ENCODE peak calls at places on chromosome 15, in seven cellular contexts. F is body of pancreas, B is psoas muscle, I is foreskin keratinocyte, J is colonic mucosa, S is heart right ventricle, Y is heart left ventricle. Q is an unnamed sample.
A peak's percentile ranks its signal among the peaks of the same experiment; 100 is the strongest.

GRCh38 chr15:98649621-98649995 is 1.3 kb downstream of the IGF1R start:
- DNase-seq in B (peak; percentile 83), F (peak; percentile 45), S (peak; percentile 32), I (no peak), J (peak; percentile 52), Y (peak; percentile 32), Q (no peak)

GRCh38 chr15:74763416-74763815 is 14.8 kb downstream of the CYP1A2 start:
- DNase-seq in F (no peak), Y (no peak), I (peak; percentile 85), J (no peak), S (no peak), B (peak; percentile 23), Q (no peak)

GRCh38 chr15:71181454-71181853 is 66.2 kb downstream of the THSD4 start:
- DNase-seq in I (no peak), F (no peak), J (no peak), B (no peak), Y (no peak), S (no peak), Q (no peak)

GRCh38 chr15:51907136-51907862 is 64.3 kb downstream of the LEO1 start:
- DNase-seq in Y (no peak), J (peak; percentile 23), F (peak; percentile 88), B (no peak), S (no peak), I (peak; percentile 22), Q (no peak)

GRCh38 chr15:24039683-24040082 is 352.6 kb upstream of the NDN start:
- DNase-seq in Y (no peak), S (no peak), I (no peak), J (no peak), F (no peak), B (no peak), Q (no peak)

GRCh38 chr15:58873267-58873666 is 60.2 kb downstream of the SLTM start:
- DNase-seq in I (no peak), Y (no peak), S (no peak), J (no peak), B (no peak), F (no peak), Q (no peak)

GRCh38 chr15:78536134-78536533 is 4.1 kb upstream of the PSMA4 start:
- DNase-seq in B (no peak), S (no peak), J (no peak), Y (no peak), I (no peak), F (no peak), Q (no peak)

GRCh38 chr15:67521770-67522568 is 1.0 kb downstream of the C15orf61 start:
- DNase-seq in Y (peak; percentile 12), F (peak; percentile 38), B (no peak), I (no peak), J (no peak), S (peak; percentile 17), Q (no peak)

GRCh38 chr15:45667002-45667401 is 32.2 kb downstream of the SQOR start:
- DNase-seq in F (no peak), Y (no peak), B (no peak), I (no peak), J (no peak), S (no peak), Q (no peak)

GRCh38 chr15:93467327-93467726 is 378.3 kb upstream of the RGMA start:
- DNase-seq in F (peak; percentile 56), Y (peak; percentile 61), J (peak; percentile 24), I (peak; percentile 74), B (peak; percentile 95), S (peak; percentile 63), Q (no peak)

GRCh38 chr15:71013446-71013845 is 101.8 kb upstream of the THSD4 start:
- DNase-seq in J (no peak), S (no peak), Y (no peak), B (no peak), I (no peak), F (no peak), Q (no peak)

GRCh38 chr15:71128939-71129562 is 13.8 kb downstream of the THSD4 start:
- DNase-seq in Y (no peak), S (no peak), F (no peak), B (no peak), J (no peak), I (no peak), Q (no peak)

GRCh38 chr15:22919171-22919570 is 61.0 kb downstream of the CYFIP1 start:
- DNase-seq in B (no peak), J (no peak), S (no peak), Y (no peak), I (no peak), F (no peak), Q (no peak)

GRCh38 chr15:29962404-29962803 is 120.4 kb upstream of the GOLGA8J start:
- DNase-seq in S (no peak), J (no peak), I (no peak), F (no peak), B (no peak), Y (no peak), Q (no peak)

GRCh38 chr15:98506172-98506571 is 142.2 kb upstream of the IGF1R start:
- DNase-seq in F (no peak), Y (no peak), J (no peak), I (no peak), B (no peak), S (no peak), Q (no peak)

GRCh38 chr15:39056357-39056756 is 491.7 kb upstream of the RASGRP1 start:
- DNase-seq in B (no peak), S (no peak), Y (no peak), I (no peak), F (no peak), J (no peak), Q (no peak)

GRCh38 chr15:39061952-39062464 is 497.4 kb upstream of the RASGRP1 start:
- DNase-seq in B (no peak), S (no peak), I (no peak), J (no peak), F (no peak), Y (no peak), Q (no peak)

GRCh38 chr15:39054128-39054732 is 489.6 kb upstream of the RASGRP1 start:
- DNase-seq in J (no peak), I (no peak), Y (no peak), B (no peak), F (no peak), S (no peak), Q (no peak)

GRCh38 chr15:39058371-39059131 is 493.9 kb upstream of the RASGRP1 start:
- DNase-seq in S (no peak), F (no peak), Y (no peak), J (no peak), I (no peak), B (no peak), Q (no peak)

DNA sequence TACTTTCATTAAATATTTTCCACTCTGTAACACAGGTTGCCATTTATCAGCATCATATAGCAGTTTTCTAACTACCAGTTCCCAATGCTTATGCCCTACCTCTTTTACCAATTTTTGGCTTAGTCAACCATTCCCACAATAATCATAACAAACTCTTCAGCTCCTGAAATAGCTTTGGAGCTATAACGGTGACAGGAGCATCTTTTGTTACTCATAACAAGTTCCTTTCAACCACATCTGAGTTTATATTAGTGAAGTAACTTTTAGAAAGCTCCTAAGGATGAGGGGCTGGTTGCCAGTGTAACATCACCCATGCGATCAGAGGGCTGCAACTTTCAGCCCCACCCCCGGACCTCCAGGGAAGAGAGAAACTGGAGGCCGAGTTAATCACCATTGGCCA is 495.3 kb upstream of the RASGRP1 start:
- DNase-seq in Y (no peak), B (no peak), J (no peak), I (no peak), S (no peak), F (no peak), Q (no peak)
- H3K27ac ChIP-seq in Y (no peak overlapping the region), B (no peak overlapping the region), J (no peak overlapping the region), I (no peak overlapping the region), S (no peak overlapping the region), F (no peak overlapping the region), Q (no peak overlapping the region)

GRCh38 chr15:41559239-41559488 is 152 bp downstream of the TYRO3 start:
- DNase-seq in J (no peak), I (no peak), F (no peak), B (no peak), S (no peak), Y (no peak), Q (no peak)
- H3K27ac ChIP-seq in J (no peak overlapping the region), I (no peak overlapping the region), F (no peak overlapping the region), B (no peak overlapping the region), S (no peak overlapping the region), Y (no peak overlapping the region), Q (peak overlapping the region; percentile 21)

GRCh38 chr15:64070106-64070505 is 23.5 kb downstream of the CIAO2A start:
- DNase-seq in F (no peak), J (no peak), I (no peak), Y (no peak), B (no peak), S (no peak), Q (no peak)

GRCh38 chr15:64072812-64073211 is 20.8 kb downstream of the CIAO2A start:
- DNase-seq in J (no peak), I (no peak), Y (no peak), B (no peak), S (no peak), F (peak; percentile 75), Q (peak; percentile 60)

GRCh38 chr15:64070965-64071851 is 22.4 kb downstream of the CIAO2A start:
- DNase-seq in Y (peak; percentile 31), F (peak; percentile 84), S (peak; percentile 35), I (no peak), J (peak; percentile 64), B (peak; percentile 84), Q (peak; percentile 91)

GRCh38 chr15:64068133-64068532 is 21.8 kb upstream of the DAPK2 start:
- DNase-seq in S (no peak), B (no peak), F (no peak), J (no peak), I (no peak), Y (no peak), Q (no peak)

GRCh38 chr15:64071931-64072765 is 21.5 kb downstream of the CIAO2A start:
- DNase-seq in I (no peak), Y (no peak), B (no peak), S (no peak), J (no peak), F (no peak), Q (no peak)
- H3K27ac ChIP-seq in I (no peak overlapping the region), Y (peak overlapping the region; percentile 47), B (peak overlapping the region; percentile 91), S (peak overlapping the region; percentile 73), J (peak overlapping the region; percentile 42), F (peak overlapping the region; percentile 92), Q (peak overlapping the region; percentile 68)

GRCh38 chr15:88901713-88902490 is 6.6 kb upstream of the HAPLN3 start:
- DNase-seq in J (no peak), I (no peak), F (no peak), Y (no peak), S (no peak), B (no peak), Q (no peak)

GRCh38 chr15:88904257-88904807 is 8.8 kb downstream of the MFGE8 start:
- DNase-seq in B (no peak), I (no peak), F (no peak), S (no peak), J (no peak), Y (no peak), Q (no peak)

GRCh38 chr15:88900982-88901418 is 5.7 kb upstream of the HAPLN3 start:
- DNase-seq in I (no peak), F (no peak), B (no peak), J (no peak), Y (no peak), S (no peak), Q (no peak)

GRCh38 chr15:88902846-88903245 is 7.5 kb upstream of the HAPLN3 start:
- DNase-seq in B (no peak), Y (no peak), I (no peak), F (no peak), S (no peak), J (no peak), Q (no peak)

DNA sequence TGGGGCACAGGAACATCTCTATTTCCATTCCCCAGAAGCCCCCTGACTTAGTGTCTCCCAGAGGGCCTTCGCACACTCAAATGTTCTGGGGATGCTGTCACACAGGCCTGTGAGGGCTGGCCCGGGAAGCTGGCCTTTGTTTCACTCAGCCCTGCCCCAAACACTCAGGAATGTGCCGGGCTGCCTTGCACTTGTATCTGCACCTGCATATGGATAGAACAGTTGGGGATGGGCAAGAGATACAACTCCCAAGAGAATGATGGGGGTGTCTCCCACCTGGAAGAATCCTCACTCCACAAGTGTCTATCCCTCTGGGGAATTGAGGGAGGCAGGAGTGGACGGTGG is 7.1 kb upstream of the HAPLN3 start:
- DNase-seq in S (no peak), Y (no peak), F (no peak), J (no peak), I (no peak), B (no peak), Q (no peak)
- H3K27ac ChIP-seq in S (no peak overlapping the region), Y (no peak overlapping the region), F (no peak overlapping the region), J (no peak overlapping the region), I (no peak overlapping the region), B (peak overlapping the region; percentile 58), Q (no peak overlapping the region)